ENCODE peak calls at places on chromosomes 16 and 17, in five cellular contexts. Z is CD4-positive, alpha-beta memory T cell; U is left ventricle myocardium inferior; S is heart left ventricle; V is GM23338. Y is an unnamed sample. For H3K4me1, the result is how much of the 10 kb centered on the place peaks cover.

GRCh38 chr17:1883536-1883935 is 53.7 kb downstream of the RPA1 start:
- DNase-seq in Z (no peak), U (no peak), S (no peak), V (no peak), Y (no peak)

GRCh38 chr17:31499771-31500554 is 108.5 kb downstream of the RAB11FIP4 start:
- DNase-seq in Z (no peak), U (peak), S (peak), V (peak), Y (no peak)

GRCh38 chr16:56288019-56288418 is 96.7 kb downstream of the GNAO1 start:
- DNase-seq in Z (no peak), U (no peak), S (no peak), V (no peak), Y (no peak)

GRCh38 chr17:29162909-29163341 is 17.3 kb downstream of the MYO18A start:
- DNase-seq in Z (no peak), U (no peak), S (no peak), V (no peak), Y (no peak)

GRCh38 chr16:49706620-49707355 is 149.1 kb downstream of the ZNF423 start:
- DNase-seq in Z (no peak), U (no peak), S (no peak), V (no peak), Y (no peak)

GRCh38 chr16:64880994-64881393 is 240.9 kb downstream of the CDH11 start:
- DNase-seq in Z (no peak), U (no peak), S (no peak), V (no peak), Y (no peak)

GRCh38 chr16:27359051-27359450 is 42.9 kb upstream of the IL21R start:
- DNase-seq in Z (no peak), U (no peak), S (no peak), V (no peak), Y (no peak)

GRCh38 chr16:230949-231348 is 1.7 kb upstream of the LUC7L start:
- DNase-seq in Z (no peak), U (no peak), S (no peak), V (peak), Y (no peak)

GRCh38 chr17:56756536-56756935 is 77.2 kb downstream of the C17orf67 start:
- DNase-seq in Z (no peak), U (no peak), S (no peak), V (no peak), Y (no peak)

GRCh38 chr16:81448154-81449131 is 3.8 kb downstream of the CMIP start:
- DNase-seq in Z (no peak), U (no peak), S (no peak), V (peak), Y (no peak)

GRCh38 chr16:55021595-55022475 is 91.2 kb downstream of the IRX5 start:
- DNase-seq in Z (no peak), U (no peak), S (no peak), V (peak), Y (no peak)

GRCh38 chr17:351436-351713 is 1.2 kb downstream of the RPH3AL start:
- DNase-seq in Z (no peak), U (no peak), S (no peak), V (no peak), Y (no peak)

GRCh38 chr16:73329363-73330306 is 281.7 kb upstream of the ZFHX3 start:
- DNase-seq in Z (no peak), U (no peak), S (no peak), V (peak), Y (no peak)

GRCh38 chr17:49899588-49899987 is 51.7 kb upstream of the TAC4 start:
- DNase-seq in Z (no peak), U (no peak), S (no peak), V (no peak), Y (no peak)

GRCh38 chr17:77127735-77128361 is 12.9 kb upstream of the SEC14L1 start:
- DNase-seq in Z (peak), U (peak), S (peak), V (no peak), Y (no peak)

GRCh38 chr16:85955566-85955965 is 56.6 kb downstream of the IRF8 start:
- DNase-seq in Z (no peak), U (no peak), S (no peak), V (no peak), Y (no peak)

GRCh38 chr16:80611930-80612327 is 71.1 kb downstream of the DYNLRB2 start:
- DNase-seq in Z (no peak), U (no peak), S (no peak), V (no peak), Y (no peak)

GRCh38 chr16:57966986-57967385 is 3.9 kb downstream of the CNGB1 start:
- DNase-seq in Z (no peak), U (no peak), S (no peak), V (no peak), Y (no peak)

GRCh38 chr17:57694051-57694450 is 51.0 kb downstream of the CCDC182 start:
- DNase-seq in Z (no peak), U (no peak), S (no peak), V (no peak), Y (no peak)

GRCh38 chr16:81319221-81319912 is 4.6 kb downstream of the GAN start:
- DNase-seq in Z (no peak), U (no peak), S (no peak), V (no peak), Y (no peak)

GRCh38 chr17:13306310-13306962 is 288.6 kb upstream of the ELAC2 start:
- DNase-seq in Z (no peak), U (no peak), S (no peak), V (peak), Y (no peak)

GRCh38 chr17:75692976-75693375 is 25.8 kb downstream of the SAP30BP start:
- DNase-seq in Z (no peak), U (no peak), S (no peak), V (no peak), Y (no peak)

GRCh38 chr17:75693500-75694481 is 26.7 kb downstream of the SAP30BP start:
- DNase-seq in Z (no peak), U (peak), S (peak), V (peak), Y (peak)

GRCh38 chr17:75694536-75694935 is 26.7 kb upstream of the ITGB4 start:
- DNase-seq in Z (no peak), U (peak), S (no peak), V (no peak), Y (no peak)

GRCh38 chr17:75689441-75689873 is 22.3 kb downstream of the SAP30BP start:
- DNase-seq in Z (peak), U (no peak), S (no peak), V (no peak), Y (no peak)

GRCh38 chr17:75691371-75692290 is 24.5 kb downstream of the SAP30BP start:
- DNase-seq in Z (no peak), U (no peak), S (no peak), V (no peak), Y (no peak)
- H3K27ac ChIP-seq in Z (no peak), U (peak), S (no peak), V (no peak), Y (no peak)

GRCh38 chr17:79111097-79111496 is 36.5 kb downstream of the ENGASE start:
- DNase-seq in Z (no peak), U (no peak), S (no peak), V (no peak), Y (no peak)

GRCh38 chr17:79115487-79115886 is 40.9 kb downstream of the ENGASE start:
- DNase-seq in Z (no peak), U (no peak), S (no peak), V (no peak), Y (no peak)

GRCh38 chr17:79112471-79112870 is 37.8 kb downstream of the ENGASE start:
- DNase-seq in Z (no peak), U (no peak), S (no peak), V (no peak), Y (no peak)

GRCh38 chr17:79114455-79115301 is 40.1 kb downstream of the ENGASE start:
- DNase-seq in Z (no peak), U (peak), S (peak), V (no peak), Y (peak)

GRCh38 chr17:79113699-79114098 is 39.1 kb downstream of the ENGASE start:
- DNase-seq in Z (no peak), U (no peak), S (no peak), V (no peak), Y (no peak)
- H3K4me1 ChIP-seq in Z (under half), U (under half), S (under half), V (under half), Y (under half)

GRCh38 chr16:22219389-22220075 is 13.5 kb downstream of the EEF2K start:
- DNase-seq in Z (no peak), U (no peak), S (no peak), V (no peak), Y (no peak)

GRCh38 chr16:22222998-22223397 is 16.9 kb downstream of the EEF2K start:
- DNase-seq in Z (no peak), U (no peak), S (no peak), V (no peak), Y (no peak)

GRCh38 chr16:22222006-22222405 is 15.9 kb downstream of the EEF2K start:
- DNase-seq in Z (no peak), U (no peak), S (no peak), V (no peak), Y (no peak)

GRCh38 chr16:22220076-22220453 is 14.0 kb downstream of the EEF2K start:
- DNase-seq in Z (no peak), U (peak), S (peak), V (no peak), Y (peak)

GRCh38 chr16:22220714-22221113 is 14.6 kb downstream of the EEF2K start:
- DNase-seq in Z (no peak), U (peak), S (peak), V (no peak), Y (no peak)
- H3K27ac ChIP-seq in Z (no peak), U (peak), S (peak), V (no peak), Y (peak)

DNA sequence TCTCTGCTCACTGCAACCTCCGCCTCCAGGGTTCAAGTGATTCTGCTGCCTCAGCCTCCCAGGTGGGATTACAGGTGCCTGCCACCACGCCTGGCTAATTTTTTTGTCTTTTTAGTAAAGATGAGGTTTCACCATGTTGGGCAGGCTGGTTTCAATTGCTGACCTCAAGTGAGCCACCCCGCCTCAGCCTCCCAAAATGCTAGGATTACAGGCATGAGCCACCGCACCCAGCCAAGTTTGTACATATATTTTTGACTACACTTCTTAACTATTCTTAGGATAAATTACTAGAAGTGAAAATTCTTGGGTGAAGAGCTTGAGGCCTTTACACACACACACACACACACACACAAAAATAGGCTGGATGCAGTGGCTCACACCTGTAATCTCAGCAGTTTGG is 1.4 kb upstream of the ITGAM start:
- DNase-seq in Z (no peak), U (no peak), S (no peak), V (no peak), Y (no peak)
- H3K4me1 ChIP-seq in Z (under half), U (under half), S (under half), V (under half), Y (under half)

GRCh38 chr16:1488619-1489018 is at the start of gene PTX4:
- DNase-seq in Z (no peak), U (no peak), S (no peak), V (no peak), Y (no peak)
- H3K27ac ChIP-seq in Z (no peak), U (no peak), S (no peak), V (no peak), Y (no peak)

GRCh38 chr16:1712791-1713261 is 6.8 kb downstream of the MAPK8IP3 start:
- DNase-seq in Z (no peak), U (no peak), S (no peak), V (no peak), Y (no peak)

GRCh38 chr16:1715220-1715619 is 9.2 kb downstream of the MAPK8IP3 start:
- DNase-seq in Z (no peak), U (no peak), S (no peak), V (no peak), Y (no peak)

GRCh38 chr16:1713933-1714332 is 7.9 kb downstream of the MAPK8IP3 start:
- DNase-seq in Z (no peak), U (no peak), S (no peak), V (peak), Y (no peak)

GRCh38 chr16:1710811-1711507 is 5.0 kb downstream of the MAPK8IP3 start:
- DNase-seq in Z (no peak), U (no peak), S (no peak), V (no peak), Y (no peak)

GRCh38 chr16:1713331-1713730 is 7.3 kb downstream of the MAPK8IP3 start:
- DNase-seq in Z (no peak), U (no peak), S (no peak), V (no peak), Y (no peak)
- H3K4me1 ChIP-seq in Z (under half), U (half or more), S (under half), V (under half), Y (under half)

GRCh38 chr16:70591609-70592008 is 54.8 kb upstream of the IL34 start:
- DNase-seq in Z (no peak), U (no peak), S (no peak), V (no peak), Y (no peak)

GRCh38 chr16:70592106-70592571 is 54.2 kb upstream of the IL34 start:
- DNase-seq in Z (no peak), U (peak), S (peak), V (no peak), Y (peak)

GRCh38 chr16:70589998-70590471 is 56.3 kb upstream of the IL34 start:
- DNase-seq in Z (no peak), U (peak), S (peak), V (peak), Y (peak)

GRCh38 chr16:70588565-70588964 is 57.8 kb upstream of the IL34 start:
- DNase-seq in Z (no peak), U (no peak), S (no peak), V (no peak), Y (no peak)

DNA sequence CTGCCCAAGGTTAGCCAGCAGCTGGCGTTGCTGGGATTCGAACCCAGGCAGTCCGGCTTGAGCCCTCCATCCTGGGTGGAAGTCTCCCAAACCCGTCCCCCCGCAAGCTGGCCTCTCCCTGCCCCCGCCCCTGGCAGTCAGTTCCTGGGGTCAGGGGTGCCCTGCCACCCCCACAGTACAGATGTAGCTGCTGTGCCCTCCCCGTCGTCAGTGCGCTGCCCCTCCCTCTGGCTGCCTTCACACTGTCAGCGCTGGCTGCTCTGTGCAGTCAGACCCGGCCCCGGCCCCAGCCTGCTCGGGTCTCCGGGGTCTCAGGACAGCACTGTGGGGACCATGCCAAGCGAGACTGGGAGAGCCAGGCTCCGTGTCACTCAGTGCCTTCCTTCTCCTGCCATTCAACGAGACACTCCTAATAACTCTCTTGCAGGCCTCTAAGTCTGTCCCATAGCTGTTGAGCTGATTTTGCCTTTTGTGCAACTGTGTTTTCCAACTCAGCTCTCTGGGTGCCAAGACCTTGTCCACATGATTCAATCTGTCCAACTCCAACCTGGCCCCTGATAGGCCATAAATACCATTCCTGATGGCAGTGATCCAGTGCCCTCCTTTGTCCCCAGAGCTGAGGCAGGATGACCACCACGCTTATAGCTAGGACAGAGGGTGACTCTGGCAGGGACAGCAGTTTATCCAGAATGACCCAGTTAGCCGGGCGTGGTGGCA is 55.5 kb upstream of the IL34 start:
- DNase-seq in Z (no peak), U (no peak), S (no peak), V (no peak), Y (peak)
- H3K27ac ChIP-seq in Z (no peak), U (peak), S (no peak), V (no peak), Y (peak)

DNA sequence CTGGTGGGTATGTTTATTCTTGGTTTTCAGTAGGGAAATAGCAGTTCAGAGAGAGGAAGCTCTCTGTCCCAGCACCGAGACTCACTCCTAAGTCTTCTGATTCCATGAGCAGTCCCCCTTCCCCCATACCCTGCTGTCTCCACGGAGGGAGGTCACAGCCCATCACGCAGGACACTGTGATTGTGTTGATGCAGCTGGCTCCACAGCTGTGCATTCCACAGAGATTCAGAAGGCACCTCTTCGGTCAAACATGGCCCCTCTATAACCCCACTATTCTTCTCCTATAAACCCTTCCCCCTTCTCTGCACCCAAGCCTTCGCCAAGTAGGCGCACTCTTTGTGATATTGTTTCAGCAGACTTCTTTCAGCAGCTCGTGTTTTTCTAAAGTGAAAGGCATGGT is 104.3 kb upstream of the HLF start:
- DNase-seq in Z (no peak), U (no peak), S (no peak), V (no peak), Y (no peak)
- H3K4me1 ChIP-seq in Z (under half), U (under half), S (under half), V (under half), Y (under half)

GRCh38 chr17:44007346-44008204 is 3.2 kb downstream of the NAGS start:
- DNase-seq in Z (no peak), U (peak), S (no peak), V (no peak), Y (no peak)

GRCh38 chr17:44008205-44008909 is 3.9 kb downstream of the NAGS start:
- DNase-seq in Z (no peak), U (no peak), S (no peak), V (peak), Y (no peak)

GRCh38 chr17:44005865-44006580 is 1.6 kb downstream of the NAGS start:
- DNase-seq in Z (peak), U (no peak), S (no peak), V (peak), Y (no peak)

GRCh38 chr17:44005527-44005864 is 1.1 kb downstream of the NAGS start:
- DNase-seq in Z (no peak), U (no peak), S (no peak), V (no peak), Y (no peak)

DNA sequence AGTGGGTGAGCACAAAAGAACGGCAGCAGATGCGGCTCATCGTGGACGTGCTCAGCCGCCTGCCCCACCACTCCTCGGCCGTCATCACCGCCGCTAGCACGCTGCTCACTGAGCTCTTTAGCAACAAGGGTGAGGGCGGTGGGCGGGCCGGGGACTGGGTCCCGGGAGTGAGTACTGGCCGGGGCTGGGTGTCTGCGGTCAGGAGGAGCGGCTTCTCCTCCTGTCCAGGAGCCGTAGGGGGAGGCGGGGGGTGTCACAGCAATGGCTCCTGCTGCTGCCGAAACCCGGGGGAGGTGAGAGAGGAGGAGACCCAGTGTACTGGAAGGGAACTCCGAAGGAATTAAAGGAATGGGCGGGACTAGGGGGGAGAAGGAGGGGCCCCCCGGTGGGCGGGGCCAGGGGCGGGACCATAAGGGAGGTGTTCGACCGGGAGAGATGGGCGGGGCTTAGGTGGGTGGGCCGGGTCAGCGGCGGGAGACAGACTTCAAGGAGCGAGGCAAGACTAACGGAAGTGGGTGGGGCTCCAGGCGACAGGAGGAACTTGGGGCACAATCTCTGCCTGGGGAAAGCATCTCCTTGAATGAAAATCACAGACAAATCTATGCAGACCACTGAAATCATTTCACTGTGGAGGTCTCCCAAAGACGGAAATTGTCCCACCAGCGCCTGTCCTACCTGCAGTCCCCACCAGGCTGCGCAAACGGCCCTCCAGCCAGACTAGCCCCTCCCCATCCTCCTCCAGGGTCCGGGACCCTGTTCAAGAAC is 2.3 kb downstream of the NAGS start:
- DNase-seq in Z (peak), U (peak), S (peak), V (peak), Y (peak)
- H3K27ac ChIP-seq in Z (peak), U (peak), S (no peak), V (peak), Y (peak)

Y was measured in uterus.